ENCODE peak calls at places on chromosomes 1 and 21, in five cellular contexts. M is AG04450, W is fibroblast of lung, Z is HFFc6, C is neural crest cell. O is an unnamed sample.

GRCh38 chr1:186093437-186093836 is 281.6 kb downstream of the TPR start:
- DNase-seq in Z (no peak), W (peak), C (no peak), M (no peak), O (no peak)

GRCh38 chr1:211876849-211877248 is 46.3 kb upstream of the LPGAT1 start:
- DNase-seq in C (no peak), Z (no peak), M (no peak), W (peak), O (no peak)

GRCh38 chr1:24643362-24644346 is 552 bp downstream of the SRRM1 start:
- DNase-seq in M (no peak), W (peak), C (no peak), Z (no peak), O (no peak)

GRCh38 chr1:8629241-8630091 is 188.0 kb downstream of the RERE start:
- DNase-seq in C (no peak), M (peak), Z (no peak), W (peak), O (peak)

GRCh38 chr21:42614391-42614790 is 39.0 kb upstream of the PDE9A start:
- DNase-seq in C (no peak), Z (no peak), M (no peak), W (no peak), O (no peak)

GRCh38 chr1:150164769-150165168 is 15.1 kb downstream of the PLEKHO1 start:
- DNase-seq in W (peak), M (no peak), C (no peak), Z (no peak), O (no peak)

GRCh38 chr1:40316595-40317393 is at the start of gene COL9A2:
- DNase-seq in Z (no peak), W (peak), M (no peak), C (peak), O (peak)

GRCh38 chr21:21213297-21213696 is 215.1 kb downstream of the NCAM2 start:
- DNase-seq in M (no peak), C (no peak), W (peak), Z (no peak), O (no peak)

GRCh38 chr1:207825719-207826556 is 74.1 kb downstream of the CD46 start:
- DNase-seq in Z (peak), W (peak), M (no peak), C (no peak), O (peak)

GRCh38 chr1:6056549-6056948 is 10.9 kb downstream of the KCNAB2 start:
- DNase-seq in Z (no peak), W (no peak), M (no peak), C (no peak), O (no peak)

GRCh38 chr1:236534164-236534651 is 10.4 kb downstream of the LGALS8 start:
- DNase-seq in M (no peak), W (peak), C (no peak), Z (peak), O (no peak)

GRCh38 chr1:174413632-174414031 is 34.1 kb upstream of the GPR52 start:
- DNase-seq in M (no peak), C (no peak), Z (no peak), W (no peak), O (no peak)

GRCh38 chr1:68149110-68149798 is 83.1 kb downstream of the WLS start:
- DNase-seq in M (no peak), C (no peak), W (peak), Z (no peak), O (no peak)

GRCh38 chr1:232915212-232915611 is 35.2 kb upstream of the NTPCR start:
- DNase-seq in W (no peak), C (no peak), Z (no peak), M (no peak), O (no peak)

GRCh38 chr1:177983824-177984528 is 14.1 kb upstream of the SEC16B start:
- DNase-seq in Z (peak), M (peak), C (peak), W (peak), O (no peak)

GRCh38 chr1:208265127-208265469 is 20.9 kb upstream of the PLXNA2 start:
- DNase-seq in Z (no peak), W (no peak), M (no peak), C (no peak), O (no peak)

GRCh38 chr1:40184193-40184592 is 23.0 kb downstream of the RLF start:
- DNase-seq in C (no peak), M (no peak), W (no peak), Z (no peak), O (no peak)

GRCh38 chr1:185811062-185811709 is 77.0 kb downstream of the HMCN1 start:
- DNase-seq in M (no peak), Z (no peak), C (no peak), W (no peak), O (no peak)

GRCh38 chr1:16111771-16112557 is 38.5 kb upstream of the FAM131C start:
- DNase-seq in C (no peak), Z (peak), M (peak), W (peak), O (no peak)

GRCh38 chr1:114002492-114003290 is 23.4 kb downstream of the OLFML3 start:
- DNase-seq in W (no peak), M (no peak), Z (peak), C (no peak), O (no peak)

GRCh38 chr1:98090351-98090750 is 169.5 kb upstream of the DPYD start:
- DNase-seq in M (peak), W (peak), Z (no peak), C (no peak), O (no peak)

GRCh38 chr1:213457097-213457680 is 406.1 kb downstream of the RPS6KC1 start:
- DNase-seq in C (no peak), W (no peak), M (no peak), Z (no peak), O (no peak)

GRCh38 chr1:1199141-1199960 is 7.0 kb downstream of the TNFRSF18 start:
- DNase-seq in Z (no peak), C (no peak), W (no peak), M (no peak), O (no peak)

GRCh38 chr1:36908096-36908495 is 126.2 kb downstream of the GRIK3 start:
- DNase-seq in M (no peak), W (no peak), C (no peak), Z (no peak), O (no peak)

GRCh38 chr1:151918819-151919218 is 9.5 kb upstream of the THEM4 start:
- DNase-seq in C (no peak), M (no peak), W (no peak), Z (no peak), O (no peak)

GRCh38 chr21:46423546-46424061 is 35.1 kb upstream of the DIP2A start:
- DNase-seq in W (no peak), M (no peak), Z (no peak), C (no peak), O (no peak)

GRCh38 chr1:87795615-87796337 is 467.1 kb downstream of the LMO4 start:
- DNase-seq in C (no peak), M (no peak), Z (no peak), W (no peak), O (no peak)

GRCh38 chr1:109281680-109282496 is 1.1 kb downstream of the PSRC1 start:
- DNase-seq in M (no peak), W (no peak), Z (no peak), C (no peak), O (no peak)

GRCh38 chr1:162942903-162943567 is 82.1 kb upstream of the CCDC190 start:
- DNase-seq in C (no peak), Z (no peak), M (no peak), W (peak), O (no peak)

GRCh38 chr1:6011946-6012258 is 19.7 kb upstream of the NPHP4 start:
- DNase-seq in Z (no peak), C (no peak), W (no peak), M (no peak), O (no peak)

GRCh38 chr1:222370911-222371717 is 176.8 kb downstream of the HHIPL2 start:
- DNase-seq in W (peak), M (peak), C (no peak), Z (peak), O (no peak)

GRCh38 chr1:13582713-13583443 is 754 bp upstream of the PDPN start:
- DNase-seq in C (no peak), W (no peak), M (no peak), Z (no peak), O (no peak)

GRCh38 chr1:93623875-93624274 is 57.8 kb downstream of the BCAR3 start:
- DNase-seq in C (no peak), Z (peak), M (no peak), W (peak), O (no peak)

GRCh38 chr1:171257207-171258052 is 9.1 kb downstream of the FMO1 start:
- DNase-seq in Z (peak), M (no peak), C (no peak), W (peak), O (no peak)

GRCh38 chr1:85935234-85935633 is 221.3 kb downstream of the COL24A1 start:
- DNase-seq in M (no peak), Z (no peak), W (peak), C (no peak), O (no peak)

GRCh38 chr1:216224233-216224632 is 199.0 kb downstream of the USH2A start:
- DNase-seq in Z (no peak), M (no peak), C (no peak), W (no peak), O (no peak)

GRCh38 chr1:20366766-20367602 is 76.3 kb downstream of the VWA5B1 start:
- DNase-seq in W (peak), C (peak), M (no peak), Z (peak), O (peak)

GRCh38 chr1:47906009-47906432 is 91.2 kb downstream of the TRABD2B start:
- DNase-seq in C (no peak), M (no peak), W (no peak), Z (no peak), O (no peak)

GRCh38 chr1:89633103-89633744 is at the start of gene LRRC8C:
- DNase-seq in W (peak), M (no peak), C (peak), Z (peak), O (peak)

DNA sequence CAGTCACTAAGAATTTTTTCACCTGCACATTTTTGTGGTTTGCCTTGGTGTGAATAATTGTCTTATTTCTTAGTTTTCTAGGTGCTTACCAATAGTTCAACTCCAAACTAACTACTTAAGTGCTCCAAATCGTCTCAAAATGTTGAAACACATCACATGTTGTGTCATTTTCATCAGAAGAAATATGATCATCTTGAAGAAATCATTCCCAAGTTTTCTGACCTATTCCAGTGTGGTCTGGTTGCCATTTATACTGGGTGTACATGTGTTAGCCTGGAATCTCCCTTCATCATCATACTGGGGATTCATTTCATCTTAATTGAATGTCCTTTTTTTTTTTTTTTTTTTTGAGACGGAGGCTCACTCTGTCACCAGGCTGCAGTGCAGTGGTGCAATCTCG is 67.0 kb downstream of the EIF2B3 start:
- DNase-seq in W (peak), Z (no peak), C (no peak), M (no peak), O (no peak)
- TF ChIP-seq CTCF in W (no peak), Z (no peak), C (no peak), M (no peak), O (no peak)

DNA sequence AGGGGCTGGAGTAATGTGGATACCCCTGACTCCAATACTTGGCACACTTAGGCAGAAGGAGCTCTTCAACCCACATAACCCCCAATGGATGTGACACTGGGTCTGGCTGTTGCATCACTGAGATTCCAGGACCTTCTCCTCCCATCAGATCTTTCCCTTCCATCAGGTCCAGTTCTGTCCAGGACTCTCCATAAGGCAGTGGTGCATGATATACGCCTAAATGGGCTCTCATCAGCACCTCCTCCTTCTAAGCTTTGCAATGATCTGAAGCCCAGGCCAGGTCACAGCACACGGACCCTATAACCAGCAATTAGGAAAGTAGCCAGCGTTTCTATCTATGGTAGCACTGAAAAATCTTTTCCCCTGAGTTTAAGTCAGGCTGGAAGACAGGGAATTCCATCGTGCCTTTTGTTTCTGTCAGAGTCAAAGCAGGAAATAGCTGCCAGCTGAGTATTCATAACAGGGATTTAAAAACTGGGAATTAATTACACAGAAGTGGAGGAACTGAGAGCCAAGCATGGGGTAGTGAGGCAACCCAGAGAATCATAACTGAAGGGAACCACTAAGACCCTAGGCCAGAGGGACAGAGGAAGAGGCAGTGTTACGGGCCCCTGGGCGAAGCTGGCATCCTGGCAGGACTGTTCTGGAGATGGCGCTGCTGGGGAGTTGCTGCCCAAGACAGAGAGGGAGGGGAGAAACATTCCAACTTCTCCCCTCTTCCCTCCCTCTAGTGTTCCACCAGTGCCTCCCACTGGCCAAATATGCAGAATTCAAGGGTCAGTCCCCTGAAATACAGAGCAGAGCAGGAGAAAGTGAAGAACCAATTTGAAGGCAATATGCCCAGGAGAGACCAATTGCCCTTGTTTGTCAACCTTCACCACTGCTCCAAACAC is 37.5 kb upstream of the HOOK1 start:
- DNase-seq in Z (peak), W (peak), M (no peak), C (no peak), O (no peak)
- TF ChIP-seq CTCF in Z (peak), W (no peak), M (peak), C (no peak), O (no peak)

GRCh38 chr1:245546875-245547274 is 392.1 kb downstream of the KIF26B start:
- DNase-seq in W (no peak), M (no peak), Z (no peak), C (no peak), O (no peak)
- TF ChIP-seq CTCF in W (no peak), M (no peak), Z (no peak), C (no peak), O (no peak)

GRCh38 chr1:159854693-159855192 is 7.7 kb downstream of the VSIG8 start:
- DNase-seq in C (peak), Z (peak), M (peak), W (peak), O (peak)
- TF ChIP-seq CTCF in C (peak), Z (no peak), M (no peak), W (no peak), O (no peak)

DNA sequence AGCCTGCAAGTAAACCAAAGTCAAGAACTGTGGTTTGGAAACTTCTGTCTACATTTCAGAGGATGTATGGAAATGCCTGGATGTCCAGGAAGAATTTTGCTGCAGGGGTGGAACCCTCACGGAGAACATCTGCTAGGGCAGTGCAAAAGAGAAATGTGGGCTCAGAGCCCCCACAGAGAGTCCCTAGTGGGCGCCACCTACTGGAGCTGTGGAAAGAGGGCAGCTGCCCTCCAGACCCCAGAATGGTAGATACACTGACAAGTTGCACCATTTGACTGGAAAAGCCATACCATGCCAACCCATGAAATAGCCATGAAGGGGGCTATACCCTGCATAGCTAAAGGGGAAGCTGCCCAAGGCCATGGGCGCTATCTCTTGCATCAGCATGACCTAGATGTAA is 1672.4 kb downstream of the KCNT2 start:
- DNase-seq in W (no peak), Z (no peak), M (no peak), C (no peak), O (no peak)
- TF ChIP-seq CTCF in W (no peak), Z (no peak), M (no peak), C (no peak), O (no peak)

DNA sequence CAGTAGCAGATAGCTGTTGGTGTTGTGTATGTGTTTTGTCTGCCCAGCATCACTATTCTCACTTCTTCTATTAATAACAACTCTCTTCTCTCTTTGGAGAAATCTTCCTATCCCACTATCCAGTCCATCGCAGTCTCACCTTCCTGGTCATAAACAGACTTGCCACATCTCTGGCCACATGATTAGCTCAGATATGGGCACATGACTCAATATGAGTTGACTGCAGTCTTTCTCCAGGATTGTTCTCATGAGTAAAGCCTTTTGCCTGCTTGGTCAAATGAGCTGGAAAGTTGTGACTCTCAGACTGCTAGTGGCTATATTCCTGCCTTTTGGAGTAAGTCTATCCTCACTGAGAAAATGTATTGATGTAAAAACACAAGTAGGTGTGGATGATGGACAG is 32.9 kb upstream of the TADA1 start:
- DNase-seq in M (no peak), Z (peak), W (peak), C (no peak), O (no peak)
- TF ChIP-seq CTCF in M (no peak), Z (no peak), W (no peak), C (no peak), O (no peak)

DNA sequence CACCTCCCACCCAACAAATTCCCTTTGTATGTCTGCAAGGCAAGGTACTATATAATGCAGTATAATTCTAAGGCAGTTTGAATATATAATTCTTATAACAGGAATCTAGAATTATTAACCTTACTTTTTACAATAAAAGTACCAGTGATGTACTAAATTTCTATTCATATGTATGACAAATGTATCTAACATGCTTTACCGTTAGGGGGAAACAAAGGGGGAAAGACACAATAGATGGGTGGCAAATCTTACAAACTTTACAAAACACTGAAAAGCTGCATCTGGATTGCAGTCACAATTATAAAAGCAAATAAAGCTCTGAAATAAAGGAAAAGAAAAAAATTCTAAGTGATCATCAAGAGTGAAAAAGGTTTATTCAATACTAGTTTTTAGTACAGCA is 2.3 kb downstream of the PIK3R3 start:
- DNase-seq in Z (no peak), C (no peak), W (no peak), M (no peak), O (no peak)
- TF ChIP-seq CTCF in Z (no peak), C (no peak), W (no peak), M (no peak), O (no peak)

GRCh38 chr1:27496604-27497155 is 6.7 kb upstream of the WASF2 start:
- DNase-seq in Z (no peak), C (no peak), M (no peak), W (peak), O (no peak)
- TF ChIP-seq CTCF in Z (peak), C (peak), M (peak), W (no peak), O (no peak)

DNA sequence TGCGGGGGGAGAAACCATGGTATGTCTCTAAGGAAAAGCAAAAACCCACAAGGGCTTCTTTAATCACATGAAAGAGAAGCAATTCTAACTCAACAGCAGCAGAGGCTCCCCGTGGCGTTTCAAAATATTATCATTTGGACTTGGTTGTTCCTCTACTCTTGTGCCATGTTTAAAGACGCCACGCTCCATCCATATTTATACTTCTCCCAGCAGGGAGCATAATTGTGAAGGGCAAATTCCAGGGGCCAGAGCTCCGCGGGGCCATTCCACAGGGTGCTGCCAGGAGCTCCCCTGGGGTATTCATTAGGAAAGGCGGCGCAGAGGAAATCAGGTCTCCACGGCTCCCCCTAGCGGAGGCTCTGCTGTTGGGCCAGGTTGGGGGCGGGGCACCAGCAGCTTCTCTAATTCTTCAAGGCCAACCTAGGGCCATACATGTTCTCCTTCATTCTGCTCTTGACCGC is 92.1 kb upstream of the SSX2IP start:
- DNase-seq in C (peak), M (no peak), Z (no peak), W (peak), O (peak)
- TF ChIP-seq CTCF in C (peak), M (peak), Z (peak), W (peak), O (peak)

O was measured in GM20000.